ENCODE peak calls at places on chromosomes 12 and 14, in five cellular contexts. W is neural progenitor cell, O is IMR-90, U is K562, A is fibroblast of lung. K is an unnamed sample.

GRCh38 chr12:98678236-98678945 is 33.3 kb downstream of the APAF1 start:
- DNase-seq in U (no peak), W (peak; percentile 11), A (no peak), O (no peak), K (no peak)

GRCh38 chr12:27531916-27532315 is 7.9 kb downstream of the PPFIBP1 start:
- DNase-seq in W (no peak), O (no peak), U (no peak), A (no peak), K (no peak)

GRCh38 chr12:45914090-45914489 is 76.3 kb downstream of the SCAF11 start:
- DNase-seq in A (peak; percentile 84), W (peak; percentile 14), O (peak; percentile 91), U (no peak), K (no peak)

GRCh38 chr14:68362841-68363240 is 430.0 kb downstream of the ZFP36L1 start:
- DNase-seq in W (no peak), U (no peak), A (no peak), O (no peak), K (no peak)

GRCh38 chr14:95480109-95480886 is 36.2 kb downstream of the SYNE3 start:
- DNase-seq in W (no peak), O (peak; percentile 31), U (no peak), A (no peak), K (no peak)

GRCh38 chr12:76006028-76006916 is 25.3 kb downstream of the PHLDA1 start:
- DNase-seq in A (no peak), U (no peak), W (no peak), O (no peak), K (no peak)

GRCh38 chr12:132633398-132633797 is 14.8 kb downstream of the P2RX2 start:
- DNase-seq in O (no peak), A (no peak), W (no peak), U (no peak), K (no peak)

GRCh38 chr14:101476258-101476930 is 84.9 kb upstream of the DIO3 start:
- DNase-seq in W (no peak), U (no peak), O (no peak), A (no peak), K (no peak)

GRCh38 chr14:105690671-105691070 is 164.3 kb downstream of the TMEM121 start:
- DNase-seq in A (no peak), U (no peak), O (no peak), W (no peak), K (no peak)

GRCh38 chr12:51480978-51481377 is 56.3 kb downstream of the SLC4A8 start:
- DNase-seq in A (no peak), W (no peak), O (no peak), U (no peak), K (no peak)

GRCh38 chr12:1877169-1877878 is 41.1 kb downstream of the CACNA2D4 start:
- DNase-seq in U (no peak), A (no peak), O (no peak), W (no peak), K (no peak)

GRCh38 chr12:111417290-111417689 is 11.6 kb downstream of the SH2B3 start:
- DNase-seq in A (no peak), O (no peak), U (no peak), W (no peak), K (no peak)

GRCh38 chr12:62604856-62605255 is 138.2 kb downstream of the MON2 start:
- DNase-seq in W (no peak), O (peak; percentile 35), A (peak; percentile 67), U (peak; percentile 32), K (no peak)

GRCh38 chr12:47819902-47820630 is at the start of gene HDAC7:
- DNase-seq in W (peak; percentile 86), O (peak; percentile 72), U (peak; percentile 90), A (peak; percentile 87), K (no peak)

GRCh38 chr12:14999421-15000047 is 26.7 kb downstream of the PDE6H start:
- DNase-seq in O (no peak), U (no peak), A (peak; percentile 82), W (no peak), K (no peak)

GRCh38 chr12:55942577-55943136 is 11.7 kb downstream of the DGKA start:
- DNase-seq in O (no peak), A (no peak), U (no peak), W (no peak), K (no peak)

GRCh38 chr12:55938826-55939501 is 8.0 kb downstream of the DGKA start:
- DNase-seq in A (no peak), W (no peak), U (no peak), O (no peak), K (no peak)

GRCh38 chr12:55937956-55938355 is 7.0 kb downstream of the DGKA start:
- DNase-seq in U (no peak), W (no peak), O (peak; percentile 17), A (peak; percentile 34), K (no peak)

GRCh38 chr12:55942055-55942454 is 11.1 kb downstream of the DGKA start:
- DNase-seq in U (no peak), O (no peak), W (no peak), A (no peak), K (no peak)

DNA sequence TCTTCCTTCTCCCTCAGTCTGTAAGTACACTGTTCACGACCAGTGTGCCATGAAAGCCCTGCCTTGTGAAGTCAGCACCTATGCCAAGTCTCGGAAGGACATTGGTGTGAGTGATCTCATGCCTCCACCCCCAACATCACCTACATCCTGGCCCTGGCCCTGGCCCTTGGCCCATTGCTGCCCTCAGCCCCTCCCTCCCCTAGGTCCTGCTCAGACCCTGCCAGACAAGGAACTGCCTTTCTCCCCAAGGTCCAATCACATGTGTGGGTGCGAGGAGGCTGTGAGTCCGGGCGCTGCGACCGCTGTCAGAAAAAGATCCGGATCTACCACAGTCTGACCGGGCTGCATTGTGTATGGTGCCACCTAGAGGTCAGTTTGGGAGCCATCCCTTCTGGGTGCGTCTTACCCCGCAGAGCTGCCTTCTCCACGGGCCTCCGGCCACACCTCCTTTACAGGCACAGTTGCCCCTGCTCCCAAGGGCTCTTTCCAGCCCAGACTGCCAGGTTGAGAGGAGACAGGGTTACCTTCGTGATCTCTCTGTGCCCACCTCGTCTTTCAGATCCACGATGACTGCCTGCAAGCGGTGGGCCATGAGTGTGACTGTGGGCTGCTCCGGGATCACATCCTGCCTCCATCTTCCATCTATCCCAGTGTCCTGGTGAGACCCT is 9.2 kb downstream of the DGKA start:
- DNase-seq in W (peak; percentile 90), U (peak; percentile 88), O (peak; percentile 81), A (peak; percentile 75), K (no peak)
- H3K9ac ChIP-seq in W (no peak overlapping the region), U (peak overlapping the region; percentile 82), O (no peak overlapping the region), A (no peak overlapping the region), K (no peak overlapping the region)

DNA sequence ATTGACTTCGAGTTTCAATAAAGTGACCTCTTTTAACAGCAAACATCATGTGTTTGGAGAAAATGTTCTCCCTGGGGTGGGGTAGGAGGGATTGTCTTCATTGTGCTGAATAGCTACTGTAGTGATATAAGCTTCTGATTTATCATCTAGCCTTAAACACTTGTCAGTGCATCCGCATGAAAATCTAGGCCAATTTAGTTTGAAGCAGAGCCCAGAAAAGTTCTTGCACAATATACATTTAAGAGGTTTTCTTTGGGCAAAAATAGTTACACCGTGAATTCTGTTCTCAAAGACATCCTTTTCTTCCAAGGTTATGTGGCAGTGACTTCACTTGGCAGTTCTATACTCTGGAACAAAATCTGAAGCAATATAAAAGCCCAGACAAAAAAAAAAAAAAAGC is 136.0 kb upstream of the IFNG-AS1 start:
- DNase-seq in O (peak; percentile 35), A (peak; percentile 72), U (no peak), W (no peak), K (no peak)
- H3K27ac ChIP-seq in O (no peak overlapping the region), A (no peak overlapping the region), U (no peak overlapping the region), W (no peak overlapping the region), K (no peak overlapping the region)

GRCh38 chr12:130066742-130067141 is 95.5 kb upstream of the FZD10 start:
- DNase-seq in A (no peak), U (no peak), O (no peak), W (no peak), K (no peak)
- H3K9me3 ChIP-seq in A (no peaks in the 10 kb centered on the region), U (no peaks in the 10 kb centered on the region), O (peaks cover 42% of the 10 kb centered on the region), W (no peaks in the 10 kb centered on the region), K (no peaks in the 10 kb centered on the region)

GRCh38 chr12:122089080-122089479 is 10.5 kb downstream of the MLXIP start:
- DNase-seq in A (no peak), U (no peak), W (no peak), O (no peak), K (no peak)

GRCh38 chr12:122086088-122086487 is 7.5 kb downstream of the MLXIP start:
- DNase-seq in A (no peak), W (no peak), U (no peak), O (no peak), K (no peak)

GRCh38 chr12:122086641-122087285 is 8.2 kb downstream of the MLXIP start:
- DNase-seq in A (no peak), O (no peak), U (no peak), W (no peak), K (no peak)

GRCh38 chr12:122088181-122088810 is 9.7 kb downstream of the MLXIP start:
- DNase-seq in W (no peak), A (no peak), O (no peak), U (no peak), K (no peak)

GRCh38 chr12:122087431-122088180 is 9.1 kb downstream of the MLXIP start:
- DNase-seq in A (no peak), W (no peak), U (no peak), O (no peak), K (no peak)
- H3K9ac ChIP-seq in A (no peak overlapping the region), W (no peak overlapping the region), U (peak overlapping the region; percentile 76), O (no peak overlapping the region), K (no peak overlapping the region)

DNA sequence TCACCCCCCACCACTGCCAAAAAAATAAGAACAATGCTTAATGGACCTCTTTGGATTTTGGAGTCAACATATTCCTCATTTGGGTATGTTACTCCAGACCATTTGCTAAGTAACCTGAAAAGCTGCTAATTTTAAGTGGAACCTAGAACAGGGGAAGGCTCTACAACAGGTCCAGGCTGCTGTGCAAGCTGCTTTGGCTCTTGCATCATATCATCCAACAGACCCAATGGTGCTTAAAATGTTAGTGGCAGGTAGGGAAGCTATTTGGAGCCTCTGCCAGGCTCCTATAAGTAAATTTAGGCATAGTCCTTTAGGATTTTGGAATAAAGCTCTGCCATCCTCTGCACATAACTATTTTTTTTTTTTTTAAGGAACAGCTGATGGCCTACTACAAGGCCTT is 132.2 kb upstream of the PMCH start:
- DNase-seq in W (no peak), O (no peak), U (no peak), A (no peak), K (no peak)
- H3K27ac ChIP-seq in W (no peak overlapping the region), O (no peak overlapping the region), U (no peak overlapping the region), A (no peak overlapping the region), K (no peak overlapping the region)

K was measured in SK-N-MC.